ENCODE peak calls at places on chromosomes 16 and 17, in six cellular contexts. F is NCI-H446; I is HEK293T; Z is stimulated activated CD8-positive, alpha-beta memory T cell treated with anti-CD3 and anti-CD28 coated beads, Interleukin-4, amount 100 ng/mL, for 1 hour; E is activated naive CD8-positive, alpha-beta T cell treated with anti-CD3 and anti-CD28 coated beads for 36 hours; S is osteocyte. G is an unnamed sample.

GRCh38 chr16:69706256-69706974 is 19.9 kb downstream of the NQO1 start:
- DNase-seq in E (no peak), S (no peak), I (no peak), Z (no peak), F (no peak), G (no peak)

GRCh38 chr17:1452836-1453235 is 3.2 kb downstream of the CRK start:
- DNase-seq in I (no peak), E (no peak), F (no peak), Z (no peak), S (no peak), G (no peak)

GRCh38 chr17:20179031-20179430 is 169.9 kb downstream of the SPECC1 start:
- DNase-seq in F (no peak), S (no peak), Z (no peak), I (no peak), E (no peak), G (no peak)

GRCh38 chr17:61393550-61393903 is 6.1 kb upstream of the TBX2 start:
- DNase-seq in Z (no peak), E (no peak), S (no peak), F (peak), I (no peak), G (no peak)

GRCh38 chr17:65552214-65552613 is 9.2 kb downstream of the AXIN2 start:
- DNase-seq in S (no peak), Z (no peak), I (no peak), E (no peak), F (no peak), G (no peak)

GRCh38 chr17:80683625-80684100 is 139.0 kb downstream of the RPTOR start:
- DNase-seq in S (no peak), Z (no peak), I (no peak), E (no peak), F (no peak), G (no peak)

GRCh38 chr17:41937970-41938851 is 7.8 kb downstream of the ODAD4 start:
- DNase-seq in S (no peak), E (no peak), Z (no peak), F (no peak), I (no peak), G (no peak)

GRCh38 chr17:76791053-76791980 is 53.4 kb downstream of the MFSD11 start:
- DNase-seq in Z (peak), F (peak), S (no peak), E (peak), I (no peak), G (no peak)

GRCh38 chr16:88810166-88810867 is 1.4 kb downstream of the APRT start:
- DNase-seq in S (no peak), I (no peak), Z (no peak), F (no peak), E (peak), G (no peak)

GRCh38 chr17:82226170-82226808 is 2.6 kb upstream of the SLC16A3 start:
- DNase-seq in S (no peak), F (no peak), Z (no peak), E (no peak), I (no peak), G (no peak)

GRCh38 chr17:63151981-63152523 is 186.0 kb downstream of the TANC2 start:
- DNase-seq in I (no peak), F (no peak), E (no peak), S (no peak), Z (no peak), G (peak)

GRCh38 chr16:74724820-74725549 is 24.3 kb upstream of the MLKL start:
- DNase-seq in Z (no peak), I (no peak), F (no peak), E (no peak), S (peak), G (no peak)

GRCh38 chr17:81342700-81343070 is 47.6 kb upstream of the SLC38A10 start:
- DNase-seq in S (no peak), Z (no peak), E (no peak), F (no peak), I (no peak), G (no peak)

GRCh38 chr16:83624436-83625120 is 183.2 kb upstream of the HSBP1 start:
- DNase-seq in F (no peak), S (peak), Z (no peak), I (no peak), E (no peak), G (no peak)

GRCh38 chr16:12296406-12296805 is 319.9 kb downstream of the SNX29 start:
- DNase-seq in Z (no peak), S (no peak), I (no peak), F (no peak), E (no peak), G (no peak)

GRCh38 chr16:2031081-2031577 is 4.4 kb downstream of the NHERF2 start:
- DNase-seq in Z (no peak), F (no peak), I (no peak), E (no peak), S (no peak), G (no peak)

GRCh38 chr16:85453179-85453678 is 159.9 kb upstream of the GSE1 start:
- DNase-seq in F (no peak), Z (no peak), E (no peak), I (no peak), S (no peak), G (no peak)

GRCh38 chr17:75153854-75154194 is 488 bp downstream of the JPT1 start:
- DNase-seq in I (no peak), S (no peak), Z (no peak), F (peak), E (peak), G (no peak)

GRCh38 chr17:386145-386876 is 33.7 kb upstream of the RPH3AL start:
- DNase-seq in Z (peak), I (peak), S (peak), F (peak), E (peak), G (no peak)

GRCh38 chr17:8151120-8151640 is 1.0 kb downstream of the PER1 start:
- DNase-seq in E (peak), S (peak), F (no peak), Z (peak), I (peak), G (no peak)

GRCh38 chr16:55436587-55436986 is 42.4 kb upstream of the MMP2 start:
- DNase-seq in F (no peak), E (no peak), I (no peak), Z (no peak), S (no peak), G (no peak)

GRCh38 chr17:47621293-47622178 is 28.2 kb upstream of the KPNB1 start:
- DNase-seq in E (no peak), F (no peak), S (peak), Z (no peak), I (peak), G (peak)

GRCh38 chr16:25013751-25014499 is 1.2 kb downstream of the ARHGAP17 start:
- DNase-seq in E (no peak), Z (no peak), I (no peak), F (no peak), S (no peak), G (no peak)

GRCh38 chr16:3652373-3653037 is 2.0 kb upstream of the DNASE1 start:
- DNase-seq in E (no peak), S (peak), I (no peak), F (peak), Z (no peak), G (no peak)

GRCh38 chr16:25063865-25064264 is 47.7 kb upstream of the LCMT1 start:
- DNase-seq in Z (no peak), F (no peak), E (no peak), S (no peak), I (no peak), G (no peak)

G was measured in HFF-Myc.